ENCODE peak calls at places on chromosomes 11 and 22, in seven cellular contexts. I is HCT116, G is SK-N-SH, R is GM12878, B is K562, O is H1, J is HepG2. Y is an unnamed sample.

GRCh38 chr11:6200975-6201374 is 2.0 kb downstream of the OR52W1 start:
- DNase-seq in I (no peak), G (no peak), R (no peak), B (no peak), O (no peak), J (no peak), Y (no peak)

GRCh38 chr22:49195636-49196035 is 632.0 kb downstream of the BRD1 start:
- DNase-seq in I (no peak), G (no peak), R (no peak), B (no peak), O (no peak), J (no peak), Y (no peak)

GRCh38 chr11:79397252-79397651 is 43.6 kb downstream of the TENM4 start:
- DNase-seq in I (no peak), G (no peak), R (no peak), B (no peak), O (no peak), J (no peak), Y (no peak)

GRCh38 chr11:1351278-1351937 is 38.3 kb upstream of the BRSK2 start:
- DNase-seq in I (peak), G (peak), R (no peak), B (peak), O (no peak), J (peak), Y (peak)

GRCh38 chr11:17991799-17992433 is 20.9 kb downstream of the SERGEF start:
- DNase-seq in I (peak), G (peak), R (no peak), B (peak), O (no peak), J (peak), Y (peak)

GRCh38 chr22:23840026-23840425 is 1.2 kb upstream of the DERL3 start:
- DNase-seq in I (no peak), G (no peak), R (no peak), B (no peak), O (no peak), J (no peak), Y (no peak)

GRCh38 chr22:46175631-46176030 is 25.3 kb downstream of the PPARA start:
- DNase-seq in I (no peak), G (no peak), R (no peak), B (no peak), O (no peak), J (no peak), Y (no peak)

GRCh38 chr22:24969588-24970301 is 17.2 kb downstream of the KIAA1671 start:
- DNase-seq in I (peak), G (peak), R (no peak), B (no peak), O (no peak), J (peak), Y (peak)

GRCh38 chr22:25449781-25450317 is 114.6 kb upstream of the GRK3 start:
- DNase-seq in I (no peak), G (no peak), R (no peak), B (no peak), O (no peak), J (no peak), Y (no peak)

GRCh38 chr11:62001450-62002178 is 34.2 kb upstream of the FTH1 start:
- DNase-seq in I (no peak), G (no peak), R (no peak), B (no peak), O (no peak), J (peak), Y (no peak)
- TF ChIP-seq JUND in I (no peak), G (no peak), R (no peak), B (no peak), O (no peak), J (no peak), Y (no peak)

GRCh38 chr11:45052361-45052760 is 94.1 kb upstream of the PRDM11 start:
- DNase-seq in I (no peak), G (no peak), R (no peak), B (no peak), O (no peak), J (no peak), Y (no peak)
- TF ChIP-seq JUND in I (no peak), G (no peak), R (no peak), B (no peak), O (no peak), J (no peak), Y (no peak)

DNA sequence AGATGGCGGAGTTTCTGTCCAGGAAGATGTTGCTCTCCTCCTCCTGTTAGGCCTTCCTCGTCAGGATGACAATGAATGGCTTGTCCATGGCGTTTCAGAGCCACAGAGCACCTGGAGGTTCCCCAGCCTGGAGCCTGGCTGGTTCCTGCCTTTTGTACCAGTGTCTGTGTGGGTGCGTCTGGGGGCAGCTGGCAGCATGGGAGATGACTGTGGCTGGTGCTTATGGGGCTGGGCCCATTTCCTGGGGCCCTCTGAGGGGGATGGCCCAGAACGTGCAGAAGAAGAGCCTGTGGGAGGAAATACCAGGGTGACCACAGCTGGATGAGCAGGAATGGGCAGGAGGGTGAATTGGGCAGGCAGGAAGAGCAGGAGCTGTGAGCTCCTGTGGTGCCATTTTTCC is 6.7 kb downstream of the SLC37A2 start:
- DNase-seq in I (no peak), G (no peak), R (no peak), B (no peak), O (no peak), J (no peak), Y (no peak)
- TF ChIP-seq JUND in I (no peak), G (no peak), R (no peak), B (no peak), O (no peak), J (no peak), Y (no peak)

DNA sequence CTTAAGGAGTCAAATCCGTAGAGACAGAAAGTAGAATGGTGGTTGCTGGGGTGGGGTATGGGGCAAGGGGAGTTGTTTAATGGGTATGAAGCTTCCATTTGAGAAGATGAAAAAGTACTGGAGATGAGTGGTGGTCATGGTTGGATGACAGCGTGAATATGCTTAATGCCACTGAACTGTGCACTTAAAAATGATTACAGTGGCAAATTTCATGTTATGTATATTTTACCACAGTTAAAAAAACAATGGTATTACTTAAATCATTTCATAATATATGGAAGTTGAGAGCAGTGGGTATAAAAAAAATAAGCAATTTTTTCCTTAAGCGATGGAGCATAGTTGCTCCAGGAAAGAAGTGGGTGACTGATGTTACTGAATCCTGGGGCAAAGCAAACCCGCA is 67.1 kb downstream of the C22orf31 start:
- DNase-seq in I (no peak), G (no peak), R (no peak), B (no peak), O (no peak), J (no peak), Y (no peak)
- TF ChIP-seq JUND in I (no peak), G (no peak), R (no peak), B (no peak), O (no peak), J (no peak), Y (no peak)

GRCh38 chr22:28802595-28803087 is 2.3 kb upstream of the XBP1 start:
- DNase-seq in I (no peak), G (no peak), R (no peak), B (no peak), O (no peak), J (peak), Y (no peak)
- TF ChIP-seq JUND in I (no peak), G (no peak), R (no peak), B (no peak), O (no peak), J (no peak), Y (no peak)

Y was measured in T47D.